ENCODE peak calls at places on chromosomes 12 and 14, in seven cellular contexts. E is upper lobe of right lung, V is neural crest cell, K is SK-N-SH, M is nephron progenitor cell, P is cardiac fibroblast, I is body of pancreas. W is an unnamed sample.

GRCh38 chr12:116087962-116088361 is 189.5 kb downstream of the MED13L start:
- DNase-seq in E (no peak), M (no peak), K (no peak), P (no peak), I (no peak), V (no peak), W (no peak)

GRCh38 chr12:64746663-64747062 is 12.5 kb downstream of the GNS start:
- DNase-seq in M (no peak), P (peak), I (no peak), E (no peak), K (no peak), V (no peak), W (no peak)

GRCh38 chr14:23571701-23572523 is 4.3 kb upstream of the AP1G2 start:
- DNase-seq in K (no peak), E (peak), P (no peak), V (no peak), I (no peak), M (no peak), W (peak)

GRCh38 chr14:99722741-99723140 is 38.6 kb downstream of the CYP46A1 start:
- DNase-seq in V (no peak), E (peak), I (no peak), K (no peak), P (no peak), M (no peak), W (peak)

GRCh38 chr12:108394196-108394595 is 55.1 kb upstream of the CMKLR1 start:
- DNase-seq in M (no peak), I (peak), E (no peak), K (no peak), V (no peak), P (no peak), W (no peak)

GRCh38 chr14:85057266-85057665 is 472.7 kb upstream of the FLRT2 start:
- DNase-seq in K (no peak), M (no peak), I (no peak), V (no peak), P (peak), E (no peak), W (no peak)

GRCh38 chr12:50934981-50935807 is 17.1 kb upstream of the HIGD1C start:
- DNase-seq in I (no peak), E (no peak), K (no peak), V (no peak), M (no peak), P (peak), W (no peak)

GRCh38 chr14:101078105-101078891 is 174.8 kb upstream of the RTL1 start:
- DNase-seq in E (peak), I (no peak), V (no peak), P (no peak), K (no peak), M (no peak), W (peak)

DNA sequence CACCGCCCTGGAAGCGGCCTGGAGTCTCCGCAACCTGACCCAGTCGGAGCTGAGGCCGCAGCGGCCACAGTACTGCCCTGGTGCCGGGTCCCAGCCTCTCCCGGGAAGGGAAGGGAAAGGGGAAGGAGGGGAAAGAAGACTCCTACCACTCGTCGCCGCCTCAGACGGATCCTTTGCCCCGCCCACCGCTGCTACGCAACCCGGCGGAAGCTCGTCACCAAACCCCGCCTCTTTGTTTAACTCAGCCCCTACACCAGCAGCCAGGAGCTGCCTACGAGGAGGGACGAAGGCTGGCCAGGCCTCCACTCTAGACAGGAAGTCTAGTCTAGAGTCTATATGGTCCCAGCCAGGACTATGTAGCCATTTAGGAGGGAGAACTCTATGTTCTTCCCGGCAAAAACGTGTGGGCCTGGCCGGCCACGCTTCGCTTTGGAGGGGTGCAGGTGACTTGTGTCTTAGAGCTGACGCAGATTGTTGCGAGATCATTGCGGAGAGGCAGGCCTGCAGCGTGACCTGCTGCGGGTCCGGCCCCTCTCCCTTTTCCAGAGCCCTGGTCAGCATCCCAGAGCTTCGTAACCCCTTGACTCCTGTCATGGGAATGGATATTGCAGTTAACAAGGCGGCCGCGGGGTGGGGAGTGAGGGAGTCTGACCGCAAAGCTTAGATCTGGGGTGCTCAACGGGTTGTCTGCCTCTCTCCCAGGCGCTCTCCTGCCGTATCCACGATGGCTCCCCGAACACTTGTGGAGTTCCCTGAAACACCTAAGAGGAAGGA is at the start of gene RNF41:
- DNase-seq in V (peak), M (peak), I (peak), P (peak), E (peak), K (peak), W (peak)
- TF ChIP-seq CTCF in V (no peak), M (no peak), I (peak), P (no peak), E (no peak), K (no peak), W (peak)

GRCh38 chr14:26719514-26719913 is 121.7 kb upstream of the NOVA1 start:
- DNase-seq in E (no peak), M (no peak), I (no peak), P (peak), V (no peak), K (no peak), W (no peak)
- TF ChIP-seq CTCF in E (no peak), M (no peak), I (no peak), P (no peak), V (no peak), K (no peak), W (no peak)

DNA sequence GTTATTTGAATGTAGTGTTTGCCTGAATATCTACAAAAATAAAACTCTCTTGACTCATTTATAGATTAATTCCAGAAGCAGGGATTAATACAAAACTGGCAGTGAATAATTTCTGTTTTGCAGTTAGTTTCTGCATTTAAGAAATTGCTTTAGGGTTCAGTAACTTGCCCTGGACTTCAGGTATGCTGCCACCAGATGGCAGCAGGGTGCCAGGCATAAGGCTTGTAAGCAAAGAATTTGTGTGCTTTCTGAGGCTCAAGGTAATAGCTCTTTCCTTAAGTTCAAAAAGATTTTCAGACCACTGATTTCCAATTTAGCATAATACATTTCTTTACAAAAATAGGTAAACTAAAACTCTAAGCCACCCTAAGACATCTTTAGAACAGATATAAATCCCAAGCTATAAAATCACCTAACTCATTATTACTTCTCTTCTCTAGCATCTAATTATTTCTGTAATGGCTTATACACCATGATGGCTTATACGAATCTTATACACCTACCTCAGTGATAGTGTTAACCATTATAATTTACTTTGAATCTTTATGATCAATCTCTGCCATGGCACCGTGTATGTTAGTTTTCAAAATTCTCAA is 398.3 kb downstream of the APAF1 start:
- DNase-seq in I (peak), P (peak), K (peak), V (peak), M (peak), E (peak), W (no peak)
- TF ChIP-seq CTCF in I (peak), P (peak), K (peak), V (peak), M (peak), E (peak), W (peak)

GRCh38 chr12:14901228-14901562 is 15.5 kb upstream of the MGP start:
- DNase-seq in P (no peak), I (peak), M (no peak), E (no peak), K (no peak), V (no peak), W (no peak)
- TF ChIP-seq CTCF in P (peak), I (no peak), M (no peak), E (no peak), K (no peak), V (peak), W (no peak)

DNA sequence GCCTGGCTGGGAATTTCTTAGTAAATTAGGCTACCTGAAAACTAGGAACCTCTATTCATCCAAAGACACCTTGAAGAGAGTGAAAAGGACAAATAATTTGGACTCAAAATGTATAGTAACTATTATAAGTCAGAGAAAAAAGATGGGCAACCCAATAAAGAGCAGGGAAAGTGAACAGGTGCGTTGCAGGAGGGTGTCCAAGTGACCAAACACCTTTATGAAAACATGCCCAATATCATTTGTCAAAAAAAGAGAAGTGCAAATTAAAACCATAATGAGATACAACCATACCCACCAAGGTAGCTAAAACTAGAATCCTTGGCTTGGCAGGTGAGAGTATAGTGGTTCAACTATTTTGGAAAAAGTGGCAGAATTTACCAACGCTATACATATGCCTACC is 24.9 kb upstream of the PLD4 start:
- DNase-seq in I (peak), M (no peak), E (no peak), K (no peak), V (no peak), P (no peak), W (no peak)
- TF ChIP-seq CTCF in I (no peak), M (no peak), E (no peak), K (no peak), V (no peak), P (no peak), W (no peak)

GRCh38 chr14:69772082-69773017 is 5.4 kb downstream of the SRSF5 start:
- DNase-seq in P (no peak), K (no peak), M (no peak), E (no peak), V (no peak), I (no peak), W (no peak)
- TF ChIP-seq CTCF in P (no peak), K (no peak), M (no peak), E (no peak), V (no peak), I (no peak), W (no peak)

GRCh38 chr12:76552343-76552938 is 7.1 kb downstream of the OSBPL8 start:
- DNase-seq in P (peak), K (no peak), V (no peak), M (no peak), E (no peak), I (no peak), W (no peak)

GRCh38 chr12:76555797-76556196 is 3.8 kb downstream of the OSBPL8 start:
- DNase-seq in P (no peak), V (no peak), M (no peak), I (no peak), E (no peak), K (no peak), W (no peak)

GRCh38 chr12:76554411-76555225 is 5.0 kb downstream of the OSBPL8 start:
- DNase-seq in V (no peak), M (no peak), P (no peak), I (no peak), E (no peak), K (peak), W (no peak)

GRCh38 chr12:76556373-76556772 is 3.2 kb downstream of the OSBPL8 start:
- DNase-seq in M (no peak), E (no peak), I (no peak), K (no peak), P (peak), V (no peak), W (no peak)

DNA sequence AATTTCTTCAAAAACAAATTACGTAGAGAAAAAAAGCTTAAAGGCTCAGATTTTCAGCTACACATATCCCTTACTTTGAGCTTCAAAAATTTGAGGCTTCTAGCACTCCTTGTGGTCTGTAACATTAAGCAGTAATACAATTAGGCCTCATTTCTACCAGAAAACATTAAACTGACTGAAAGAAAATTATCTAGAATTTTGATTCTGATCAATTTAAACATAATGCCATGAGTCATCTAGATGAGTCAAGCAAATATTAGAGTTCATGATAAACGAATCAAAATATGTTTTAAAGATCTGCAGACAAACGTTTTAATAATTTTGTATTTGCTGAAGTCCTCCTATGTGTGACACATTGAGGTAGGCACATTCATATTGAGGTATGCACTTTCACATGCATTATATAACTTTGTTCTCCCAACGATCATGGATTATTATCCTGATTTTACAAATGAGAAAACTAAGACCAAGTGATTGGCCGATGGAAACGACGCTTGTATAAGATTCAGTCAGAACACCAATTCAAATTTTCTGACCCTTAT is 4.3 kb downstream of the OSBPL8 start:
- DNase-seq in I (no peak), E (no peak), P (peak), M (no peak), K (peak), V (no peak), W (no peak)
- TF ChIP-seq CTCF in I (no peak), E (no peak), P (peak), M (no peak), K (peak), V (no peak), W (peak)

GRCh38 chr12:66692986-66693385 is 14.1 kb upstream of the GRIP1 start:
- DNase-seq in V (no peak), M (no peak), P (no peak), I (no peak), E (no peak), K (no peak), W (no peak)

GRCh38 chr12:66693901-66694513 is 15.1 kb upstream of the GRIP1 start:
- DNase-seq in E (no peak), I (peak), K (peak), V (peak), M (peak), P (peak), W (no peak)

GRCh38 chr12:66692170-66692569 is 13.3 kb upstream of the GRIP1 start:
- DNase-seq in P (no peak), E (no peak), M (no peak), I (no peak), K (no peak), V (no peak), W (no peak)

GRCh38 chr12:66684222-66684621 is 5.3 kb upstream of the GRIP1 start:
- DNase-seq in M (no peak), P (no peak), E (no peak), I (no peak), K (no peak), V (no peak), W (no peak)

DNA sequence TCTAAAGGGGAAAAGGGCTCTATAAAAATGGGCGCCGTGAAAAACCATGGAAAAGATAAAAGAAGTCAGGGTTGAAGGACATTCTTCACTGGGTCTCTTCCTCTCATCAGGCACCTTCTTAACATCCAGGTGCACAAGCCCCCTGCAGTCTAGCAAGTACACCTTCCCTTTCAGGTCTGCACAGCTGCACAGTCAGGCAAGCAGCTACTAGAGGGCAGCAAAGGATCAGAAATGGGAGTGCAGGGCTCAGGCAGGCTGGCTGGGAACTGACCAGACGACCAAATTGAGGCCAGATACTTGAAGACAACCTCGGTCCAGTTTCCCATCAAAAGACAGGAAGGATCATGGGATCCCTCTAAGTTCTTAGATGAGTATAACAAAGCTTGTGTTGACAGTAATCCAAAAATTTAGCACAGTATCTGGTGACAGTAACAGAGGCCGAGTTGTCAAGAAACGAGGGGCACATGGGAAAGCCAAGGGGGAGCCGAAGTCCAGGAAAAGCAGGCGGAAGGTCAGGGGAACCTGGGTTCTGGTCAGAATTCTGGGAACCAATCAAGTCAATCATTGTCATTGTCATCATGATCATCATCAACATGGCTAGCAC is 10.1 kb upstream of the GRIP1 start:
- DNase-seq in K (peak), I (peak), P (peak), E (no peak), V (peak), M (peak), W (no peak)
- TF ChIP-seq CTCF in K (peak), I (peak), P (peak), E (peak), V (peak), M (peak), W (peak)

GRCh38 chr14:75295491-75296338 is 17.1 kb downstream of the FOS start:
- DNase-seq in K (peak), M (peak), I (peak), E (peak), V (peak), P (peak), W (no peak)

GRCh38 chr14:75295061-75295461 is 16.4 kb downstream of the FOS start:
- DNase-seq in E (peak), V (peak), K (peak), P (peak), I (peak), M (peak), W (no peak)

GRCh38 chr14:75292886-75293285 is 14.3 kb downstream of the FOS start:
- DNase-seq in K (no peak), I (no peak), M (no peak), V (no peak), P (no peak), E (peak), W (no peak)

GRCh38 chr14:75294649-75295033 is 16.0 kb downstream of the FOS start:
- DNase-seq in M (peak), K (peak), P (peak), E (no peak), I (no peak), V (no peak), W (no peak)

GRCh38 chr14:75293920-75294648 is 15.5 kb downstream of the FOS start:
- DNase-seq in E (peak), V (peak), M (peak), P (peak), I (peak), K (peak), W (peak)
- TF ChIP-seq CTCF in E (no peak), V (no peak), M (no peak), P (no peak), I (peak), K (no peak), W (peak)

W was measured in chondrocyte.